ENCODE peak calls at places on chromosomes 3 and 15, in six cellular contexts. One of them, this sample, is unnamed.

GRCh38 chr3:134427400-134428111 is 53.3 kb upstream of the AMOTL2 start:
- DNase-seq in H9: no peak
- DNase-seq in H1: no peak
- DNase-seq in mesendoderm: peak
- DNase-seq in neuronal stem cell: no peak
- DNase-seq in IMR-90: peak
- DNase-seq in this sample: peak

GRCh38 chr3:106025151-106025722 is 156.4 kb upstream of the CBLB start:
- DNase-seq in mesendoderm: no peak
- DNase-seq in H9: no peak
- DNase-seq in IMR-90: peak
- DNase-seq in H1: no peak
- DNase-seq in neuronal stem cell: no peak
- DNase-seq in this sample: peak

GRCh38 chr3:4981688-4982494 is 2.7 kb downstream of the BHLHE40 start:
- DNase-seq in mesendoderm: peak
- DNase-seq in H1: no peak
- DNase-seq in IMR-90: peak
- DNase-seq in H9: no peak
- DNase-seq in neuronal stem cell: no peak
- DNase-seq in this sample: peak

GRCh38 chr15:80780416-80781221 is 1.4 kb downstream of the CEMIP start:
- DNase-seq in neuronal stem cell: peak
- DNase-seq in mesendoderm: peak
- DNase-seq in IMR-90: peak
- DNase-seq in H9: peak
- DNase-seq in H1: peak
- DNase-seq in this sample: peak

GRCh38 chr15:74505837-74506514 is 35.0 kb upstream of the ARID3B start:
- DNase-seq in mesendoderm: no peak
- DNase-seq in neuronal stem cell: no peak
- DNase-seq in H1: no peak
- DNase-seq in IMR-90: peak
- DNase-seq in H9: no peak
- DNase-seq in this sample: peak

GRCh38 chr3:3998140-3998977 is 199.1 kb downstream of the LRRN1 start:
- DNase-seq in neuronal stem cell: no peak
- DNase-seq in mesendoderm: peak
- DNase-seq in H1: peak
- DNase-seq in IMR-90: no peak
- DNase-seq in H9: peak
- DNase-seq in this sample: peak

GRCh38 chr3:42061711-42062408 is 29.3 kb upstream of the TRAK1 start:
- DNase-seq in H9: peak
- DNase-seq in mesendoderm: peak
- DNase-seq in neuronal stem cell: no peak
- DNase-seq in IMR-90: peak
- DNase-seq in H1: no peak
- DNase-seq in this sample: peak

GRCh38 chr3:186052096-186052495 is 56.8 kb downstream of the ETV5 start:
- DNase-seq in IMR-90: no peak
- DNase-seq in neuronal stem cell: no peak
- DNase-seq in H9: no peak
- DNase-seq in mesendoderm: no peak
- DNase-seq in H1: no peak
- DNase-seq in this sample: no peak

GRCh38 chr15:43828061-43828657 is 1.4 kb downstream of the WDR76 start:
- DNase-seq in neuronal stem cell: no peak
- DNase-seq in mesendoderm: no peak
- DNase-seq in H9: no peak
- DNase-seq in IMR-90: peak
- DNase-seq in H1: no peak
- DNase-seq in this sample: peak

GRCh38 chr15:66700412-66700801 is 1.6 kb upstream of the SMAD6 start:
- DNase-seq in H9: no peak
- DNase-seq in mesendoderm: no peak
- DNase-seq in IMR-90: no peak
- DNase-seq in neuronal stem cell: no peak
- DNase-seq in H1: no peak
- DNase-seq in this sample: no peak
- H3K18ac ChIP-seq in H9: peak
- H3K18ac ChIP-seq in mesendoderm: peak
- H3K18ac ChIP-seq in IMR-90: peak
- H3K18ac ChIP-seq in neuronal stem cell: peak
- H3K18ac ChIP-seq in H1: peak
- H3K18ac ChIP-seq in this sample: peak

DNA sequence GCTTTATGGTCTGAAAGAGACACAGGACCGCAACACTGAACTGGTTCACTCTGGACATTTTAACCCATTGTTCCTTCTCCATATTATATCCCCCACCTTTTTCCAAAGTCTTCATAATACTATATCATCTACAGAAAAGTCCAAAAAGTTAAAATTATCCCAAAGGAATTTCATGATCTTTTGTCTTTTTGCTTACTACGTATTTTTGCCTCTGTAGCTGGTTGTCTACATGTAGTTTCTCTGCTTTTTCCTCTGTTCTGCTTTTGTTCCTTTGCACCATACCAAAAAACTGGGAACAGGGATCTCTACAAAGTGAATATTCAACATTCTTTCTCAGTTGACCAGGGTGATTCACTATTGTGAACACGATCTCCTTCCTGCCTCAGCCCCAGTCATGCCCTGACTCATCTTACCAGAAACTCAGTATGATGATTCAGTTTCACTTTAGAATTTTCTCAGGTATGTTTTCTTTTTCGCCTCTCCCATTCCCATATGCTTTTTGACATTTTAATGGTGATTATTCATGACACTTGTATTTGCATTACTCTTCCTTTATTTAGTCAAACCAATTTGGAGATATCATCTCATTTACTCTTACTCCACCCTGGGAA is 14.4 kb downstream of the EMC4 start:
- DNase-seq in neuronal stem cell: no peak
- DNase-seq in H1: no peak
- DNase-seq in IMR-90: peak
- DNase-seq in mesendoderm: peak
- DNase-seq in H9: no peak
- DNase-seq in this sample: peak
- H3K18ac ChIP-seq in neuronal stem cell: no peak
- H3K18ac ChIP-seq in H1: no peak
- H3K18ac ChIP-seq in IMR-90: peak
- H3K18ac ChIP-seq in mesendoderm: no peak
- H3K18ac ChIP-seq in H9: no peak
- H3K18ac ChIP-seq in this sample: peak

DNA sequence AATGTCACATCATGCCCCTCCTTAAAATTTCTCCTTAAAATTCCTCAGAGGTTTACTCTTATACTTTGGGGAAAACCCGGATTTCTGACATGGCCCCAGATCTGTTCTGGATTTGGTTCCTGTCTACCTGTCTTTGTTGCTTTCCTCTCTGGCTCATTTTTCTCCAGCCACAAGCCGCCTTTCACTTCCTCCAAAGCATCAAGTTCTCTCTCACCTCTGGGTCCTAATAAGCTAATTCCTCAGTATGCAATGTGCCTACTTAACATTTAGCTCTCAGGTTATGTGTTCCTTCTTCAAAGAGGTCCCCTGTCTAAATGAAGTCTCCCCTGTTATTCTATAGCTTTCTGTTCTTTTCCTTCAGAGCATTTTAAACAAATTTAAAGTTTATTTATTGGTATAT is 16.1 kb downstream of the HMG20A start:
- DNase-seq in mesendoderm: no peak
- DNase-seq in H1: no peak
- DNase-seq in H9: no peak
- DNase-seq in neuronal stem cell: no peak
- DNase-seq in IMR-90: no peak
- DNase-seq in this sample: no peak
- H3K18ac ChIP-seq in mesendoderm: no peak
- H3K18ac ChIP-seq in H1: no peak
- H3K18ac ChIP-seq in H9: no peak
- H3K18ac ChIP-seq in neuronal stem cell: no peak
- H3K18ac ChIP-seq in IMR-90: no peak
- H3K18ac ChIP-seq in this sample: no peak

DNA sequence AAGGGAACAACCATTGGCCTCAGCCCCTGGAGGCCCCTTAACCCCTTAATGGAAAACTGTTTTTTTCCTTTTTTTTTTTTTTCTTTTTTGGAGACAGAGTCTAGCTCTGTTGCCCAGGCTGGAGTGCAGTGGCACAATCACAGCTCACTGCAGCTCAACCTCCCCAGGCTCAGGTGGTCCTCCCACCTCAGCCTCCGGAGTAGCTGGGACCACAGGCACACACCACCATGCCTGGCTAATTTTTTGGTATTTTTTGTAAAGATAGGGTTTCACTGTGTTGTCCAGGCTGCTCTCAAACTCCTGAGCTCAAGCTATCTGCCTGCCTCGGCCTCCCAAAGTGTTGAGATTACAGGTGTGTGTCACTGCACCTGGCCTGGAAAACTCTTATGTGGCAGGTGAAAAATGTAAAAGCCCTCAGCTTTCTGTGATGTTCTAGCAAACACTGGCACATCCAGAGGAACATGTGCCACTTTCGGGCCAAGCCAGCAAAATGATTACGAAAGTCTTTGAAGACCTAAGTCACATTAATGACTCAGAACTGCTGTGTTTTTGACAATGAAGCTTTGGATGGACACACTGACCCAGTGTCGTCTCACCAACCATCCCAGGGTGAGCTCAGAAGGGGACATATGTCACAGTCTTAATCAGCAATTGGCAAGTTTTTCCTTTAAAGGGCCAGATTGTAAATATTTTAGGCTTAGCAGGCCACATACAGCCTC is 189.3 kb upstream of the TPM1 start:
- DNase-seq in mesendoderm: no peak
- DNase-seq in IMR-90: no peak
- DNase-seq in H9: no peak
- DNase-seq in H1: no peak
- DNase-seq in neuronal stem cell: no peak
- DNase-seq in this sample: peak
- H3K18ac ChIP-seq in mesendoderm: no peak
- H3K18ac ChIP-seq in IMR-90: peak
- H3K18ac ChIP-seq in H9: no peak
- H3K18ac ChIP-seq in H1: no peak
- H3K18ac ChIP-seq in neuronal stem cell: no peak
- H3K18ac ChIP-seq in this sample: no peak

GRCh38 chr15:84624359-84624758 is 23.6 kb downstream of the ZSCAN2 start:
- DNase-seq in neuronal stem cell: no peak
- DNase-seq in H9: no peak
- DNase-seq in IMR-90: no peak
- DNase-seq in H1: no peak
- DNase-seq in mesendoderm: no peak
- DNase-seq in this sample: no peak

GRCh38 chr15:84633311-84634227 is 20.5 kb downstream of the WDR73 start:
- DNase-seq in H1: peak
- DNase-seq in neuronal stem cell: peak
- DNase-seq in mesendoderm: peak
- DNase-seq in IMR-90: peak
- DNase-seq in H9: peak
- DNase-seq in this sample: peak

GRCh38 chr15:84625125-84625524 is 24.3 kb downstream of the ZSCAN2 start:
- DNase-seq in neuronal stem cell: no peak
- DNase-seq in mesendoderm: no peak
- DNase-seq in H9: no peak
- DNase-seq in H1: no peak
- DNase-seq in IMR-90: no peak
- DNase-seq in this sample: no peak

GRCh38 chr15:84631706-84632272 is 22.3 kb downstream of the WDR73 start:
- DNase-seq in H1: no peak
- DNase-seq in mesendoderm: no peak
- DNase-seq in IMR-90: peak
- DNase-seq in neuronal stem cell: no peak
- DNase-seq in H9: no peak
- DNase-seq in this sample: peak

GRCh38 chr15:84629033-84629432 is 25.1 kb downstream of the WDR73 start:
- DNase-seq in mesendoderm: no peak
- DNase-seq in H1: no peak
- DNase-seq in H9: no peak
- DNase-seq in IMR-90: no peak
- DNase-seq in neuronal stem cell: no peak
- DNase-seq in this sample: no peak
- H3K18ac ChIP-seq in mesendoderm: no peak
- H3K18ac ChIP-seq in H1: no peak
- H3K18ac ChIP-seq in H9: no peak
- H3K18ac ChIP-seq in IMR-90: no peak
- H3K18ac ChIP-seq in neuronal stem cell: no peak
- H3K18ac ChIP-seq in this sample: no peak